ENCODE peak calls at places on chromosomes 1 and 21, in ten cellular contexts. One of them, this sample, is unnamed.

GRCh38 chr1:155455588-155456195 is 106.9 kb downstream of the ASH1L start:
- DNase-seq in uterus: no peak
- DNase-seq in AG08395: peak
- DNase-seq in NB4: no peak
- DNase-seq in NCI-H1105 treated with DMSO at 0.1 percent for 48 hours: no peak
- DNase-seq in CD8-positive, alpha-beta memory T cell: no peak
- DNase-seq in activated CD8-positive, alpha-beta memory T cell treated with anti-CD3 and anti-CD28 coated beads for 4 hours: no peak
- DNase-seq in CD4-positive, alpha-beta T cell: no peak
- DNase-seq in omental fat pad: no peak
- DNase-seq in activated gamma-delta T cell treated with anti-CD3 and anti-CD28 coated beads, Interleukin-2, amount 50 U/mL, for 16 hours: no peak
- DNase-seq in this sample: peak

GRCh38 chr1:155195201-155196102 is 12.2 kb downstream of the THBS3 start:
- DNase-seq in uterus: no peak
- DNase-seq in AG08395: peak
- DNase-seq in NB4: no peak
- DNase-seq in NCI-H1105 treated with DMSO at 0.1 percent for 48 hours: no peak
- DNase-seq in CD8-positive, alpha-beta memory T cell: peak
- DNase-seq in activated CD8-positive, alpha-beta memory T cell treated with anti-CD3 and anti-CD28 coated beads for 4 hours: no peak
- DNase-seq in CD4-positive, alpha-beta T cell: no peak
- DNase-seq in omental fat pad: no peak
- DNase-seq in activated gamma-delta T cell treated with anti-CD3 and anti-CD28 coated beads, Interleukin-2, amount 50 U/mL, for 16 hours: no peak
- DNase-seq in this sample: peak

GRCh38 chr1:171801395-171801990 is 20.0 kb downstream of the METTL13 start:
- DNase-seq in uterus: no peak
- DNase-seq in AG08395: peak
- DNase-seq in NB4: peak
- DNase-seq in NCI-H1105 treated with DMSO at 0.1 percent for 48 hours: peak
- DNase-seq in CD8-positive, alpha-beta memory T cell: no peak
- DNase-seq in activated CD8-positive, alpha-beta memory T cell treated with anti-CD3 and anti-CD28 coated beads for 4 hours: no peak
- DNase-seq in CD4-positive, alpha-beta T cell: no peak
- DNase-seq in omental fat pad: no peak
- DNase-seq in activated gamma-delta T cell treated with anti-CD3 and anti-CD28 coated beads, Interleukin-2, amount 50 U/mL, for 16 hours: no peak
- DNase-seq in this sample: peak

GRCh38 chr1:180966310-180966709 is 53.6 kb downstream of the KIAA1614 start:
- DNase-seq in uterus: no peak
- DNase-seq in AG08395: no peak
- DNase-seq in NB4: no peak
- DNase-seq in NCI-H1105 treated with DMSO at 0.1 percent for 48 hours: no peak
- DNase-seq in CD8-positive, alpha-beta memory T cell: no peak
- DNase-seq in activated CD8-positive, alpha-beta memory T cell treated with anti-CD3 and anti-CD28 coated beads for 4 hours: no peak
- DNase-seq in CD4-positive, alpha-beta T cell: no peak
- DNase-seq in omental fat pad: no peak
- DNase-seq in activated gamma-delta T cell treated with anti-CD3 and anti-CD28 coated beads, Interleukin-2, amount 50 U/mL, for 16 hours: no peak
- DNase-seq in this sample: no peak

GRCh38 chr1:36083635-36084501 is at the start of gene TEKT2:
- DNase-seq in uterus: no peak
- DNase-seq in AG08395: peak
- DNase-seq in NB4: peak
- DNase-seq in NCI-H1105 treated with DMSO at 0.1 percent for 48 hours: peak
- DNase-seq in CD8-positive, alpha-beta memory T cell: peak
- DNase-seq in activated CD8-positive, alpha-beta memory T cell treated with anti-CD3 and anti-CD28 coated beads for 4 hours: no peak
- DNase-seq in CD4-positive, alpha-beta T cell: no peak
- DNase-seq in omental fat pad: no peak
- DNase-seq in activated gamma-delta T cell treated with anti-CD3 and anti-CD28 coated beads, Interleukin-2, amount 50 U/mL, for 16 hours: no peak
- DNase-seq in this sample: peak

GRCh38 chr1:230176871-230177411 is 109.9 kb downstream of the GALNT2 start:
- DNase-seq in uterus: peak
- DNase-seq in AG08395: peak
- DNase-seq in NB4: peak
- DNase-seq in NCI-H1105 treated with DMSO at 0.1 percent for 48 hours: no peak
- DNase-seq in CD8-positive, alpha-beta memory T cell: no peak
- DNase-seq in activated CD8-positive, alpha-beta memory T cell treated with anti-CD3 and anti-CD28 coated beads for 4 hours: no peak
- DNase-seq in CD4-positive, alpha-beta T cell: no peak
- DNase-seq in omental fat pad: no peak
- DNase-seq in activated gamma-delta T cell treated with anti-CD3 and anti-CD28 coated beads, Interleukin-2, amount 50 U/mL, for 16 hours: no peak
- DNase-seq in this sample: peak

GRCh38 chr1:51897699-51898031 is 19.1 kb upstream of the NRDC start:
- DNase-seq in uterus: no peak
- DNase-seq in AG08395: peak
- DNase-seq in NB4: no peak
- DNase-seq in NCI-H1105 treated with DMSO at 0.1 percent for 48 hours: no peak
- DNase-seq in CD8-positive, alpha-beta memory T cell: no peak
- DNase-seq in activated CD8-positive, alpha-beta memory T cell treated with anti-CD3 and anti-CD28 coated beads for 4 hours: no peak
- DNase-seq in CD4-positive, alpha-beta T cell: no peak
- DNase-seq in omental fat pad: no peak
- DNase-seq in activated gamma-delta T cell treated with anti-CD3 and anti-CD28 coated beads, Interleukin-2, amount 50 U/mL, for 16 hours: no peak
- DNase-seq in this sample: peak

GRCh38 chr1:203448521-203449061 is 27.0 kb upstream of the PRELP start:
- DNase-seq in uterus: peak
- DNase-seq in AG08395: peak
- DNase-seq in NB4: no peak
- DNase-seq in NCI-H1105 treated with DMSO at 0.1 percent for 48 hours: no peak
- DNase-seq in CD8-positive, alpha-beta memory T cell: no peak
- DNase-seq in activated CD8-positive, alpha-beta memory T cell treated with anti-CD3 and anti-CD28 coated beads for 4 hours: no peak
- DNase-seq in CD4-positive, alpha-beta T cell: no peak
- DNase-seq in omental fat pad: no peak
- DNase-seq in activated gamma-delta T cell treated with anti-CD3 and anti-CD28 coated beads, Interleukin-2, amount 50 U/mL, for 16 hours: no peak
- DNase-seq in this sample: peak

GRCh38 chr21:41726058-41726558 is 40.7 kb downstream of the RIPK4 start:
- DNase-seq in uterus: no peak
- DNase-seq in AG08395: no peak
- DNase-seq in NB4: no peak
- DNase-seq in NCI-H1105 treated with DMSO at 0.1 percent for 48 hours: no peak
- DNase-seq in CD8-positive, alpha-beta memory T cell: no peak
- DNase-seq in activated CD8-positive, alpha-beta memory T cell treated with anti-CD3 and anti-CD28 coated beads for 4 hours: no peak
- DNase-seq in CD4-positive, alpha-beta T cell: no peak
- DNase-seq in omental fat pad: no peak
- DNase-seq in activated gamma-delta T cell treated with anti-CD3 and anti-CD28 coated beads, Interleukin-2, amount 50 U/mL, for 16 hours: no peak
- DNase-seq in this sample: no peak

GRCh38 chr1:100380635-100381034 is 28.3 kb downstream of the CDC14A start:
- DNase-seq in uterus: no peak
- DNase-seq in AG08395: no peak
- DNase-seq in NB4: no peak
- DNase-seq in NCI-H1105 treated with DMSO at 0.1 percent for 48 hours: no peak
- DNase-seq in CD8-positive, alpha-beta memory T cell: no peak
- DNase-seq in activated CD8-positive, alpha-beta memory T cell treated with anti-CD3 and anti-CD28 coated beads for 4 hours: no peak
- DNase-seq in CD4-positive, alpha-beta T cell: no peak
- DNase-seq in omental fat pad: no peak
- DNase-seq in activated gamma-delta T cell treated with anti-CD3 and anti-CD28 coated beads, Interleukin-2, amount 50 U/mL, for 16 hours: no peak
- DNase-seq in this sample: no peak

GRCh38 chr1:165696625-165697100 is 1.7 kb downstream of the ALDH9A1 start:
- DNase-seq in uterus: peak
- DNase-seq in AG08395: peak
- DNase-seq in NB4: peak
- DNase-seq in NCI-H1105 treated with DMSO at 0.1 percent for 48 hours: peak
- DNase-seq in CD8-positive, alpha-beta memory T cell: no peak
- DNase-seq in activated CD8-positive, alpha-beta memory T cell treated with anti-CD3 and anti-CD28 coated beads for 4 hours: no peak
- DNase-seq in CD4-positive, alpha-beta T cell: no peak
- DNase-seq in omental fat pad: no peak
- DNase-seq in activated gamma-delta T cell treated with anti-CD3 and anti-CD28 coated beads, Interleukin-2, amount 50 U/mL, for 16 hours: no peak
- DNase-seq in this sample: peak

GRCh38 chr1:42046772-42047552 is 106.2 kb upstream of the GUCA2B start:
- DNase-seq in uterus: no peak
- DNase-seq in AG08395: no peak
- DNase-seq in NB4: no peak
- DNase-seq in NCI-H1105 treated with DMSO at 0.1 percent for 48 hours: peak
- DNase-seq in CD8-positive, alpha-beta memory T cell: no peak
- DNase-seq in activated CD8-positive, alpha-beta memory T cell treated with anti-CD3 and anti-CD28 coated beads for 4 hours: no peak
- DNase-seq in CD4-positive, alpha-beta T cell: no peak
- DNase-seq in omental fat pad: no peak
- DNase-seq in activated gamma-delta T cell treated with anti-CD3 and anti-CD28 coated beads, Interleukin-2, amount 50 U/mL, for 16 hours: no peak
- DNase-seq in this sample: no peak

GRCh38 chr1:6275826-6276764 is 15.2 kb upstream of the GPR153 start:
- DNase-seq in uterus: peak
- DNase-seq in AG08395: peak
- DNase-seq in NB4: no peak
- DNase-seq in NCI-H1105 treated with DMSO at 0.1 percent for 48 hours: no peak
- DNase-seq in CD8-positive, alpha-beta memory T cell: no peak
- DNase-seq in activated CD8-positive, alpha-beta memory T cell treated with anti-CD3 and anti-CD28 coated beads for 4 hours: no peak
- DNase-seq in CD4-positive, alpha-beta T cell: no peak
- DNase-seq in omental fat pad: no peak
- DNase-seq in activated gamma-delta T cell treated with anti-CD3 and anti-CD28 coated beads, Interleukin-2, amount 50 U/mL, for 16 hours: no peak
- DNase-seq in this sample: peak

GRCh38 chr1:153612755-153613331 is at the start of gene S100A16:
- DNase-seq in uterus: peak
- DNase-seq in AG08395: peak
- DNase-seq in NB4: no peak
- DNase-seq in NCI-H1105 treated with DMSO at 0.1 percent for 48 hours: no peak
- DNase-seq in CD8-positive, alpha-beta memory T cell: no peak
- DNase-seq in activated CD8-positive, alpha-beta memory T cell treated with anti-CD3 and anti-CD28 coated beads for 4 hours: no peak
- DNase-seq in CD4-positive, alpha-beta T cell: no peak
- DNase-seq in omental fat pad: no peak
- DNase-seq in activated gamma-delta T cell treated with anti-CD3 and anti-CD28 coated beads, Interleukin-2, amount 50 U/mL, for 16 hours: no peak
- DNase-seq in this sample: peak

GRCh38 chr1:4733446-4734175 is 79.2 kb downstream of the AJAP1 start:
- DNase-seq in uterus: no peak
- DNase-seq in AG08395: no peak
- DNase-seq in NB4: no peak
- DNase-seq in NCI-H1105 treated with DMSO at 0.1 percent for 48 hours: no peak
- DNase-seq in CD8-positive, alpha-beta memory T cell: no peak
- DNase-seq in activated CD8-positive, alpha-beta memory T cell treated with anti-CD3 and anti-CD28 coated beads for 4 hours: no peak
- DNase-seq in CD4-positive, alpha-beta T cell: no peak
- DNase-seq in omental fat pad: no peak
- DNase-seq in activated gamma-delta T cell treated with anti-CD3 and anti-CD28 coated beads, Interleukin-2, amount 50 U/mL, for 16 hours: no peak
- DNase-seq in this sample: no peak

GRCh38 chr1:245153081-245153644 is 1.6 kb upstream of the KIF26B start:
- DNase-seq in uterus: peak
- DNase-seq in AG08395: peak
- DNase-seq in NB4: peak
- DNase-seq in NCI-H1105 treated with DMSO at 0.1 percent for 48 hours: peak
- DNase-seq in CD8-positive, alpha-beta memory T cell: peak
- DNase-seq in activated CD8-positive, alpha-beta memory T cell treated with anti-CD3 and anti-CD28 coated beads for 4 hours: peak
- DNase-seq in CD4-positive, alpha-beta T cell: peak
- DNase-seq in omental fat pad: no peak
- DNase-seq in activated gamma-delta T cell treated with anti-CD3 and anti-CD28 coated beads, Interleukin-2, amount 50 U/mL, for 16 hours: peak
- DNase-seq in this sample: peak

GRCh38 chr1:24284156-24284471 is 35.0 kb upstream of the GRHL3 start:
- DNase-seq in uterus: no peak
- DNase-seq in AG08395: no peak
- DNase-seq in NB4: no peak
- DNase-seq in NCI-H1105 treated with DMSO at 0.1 percent for 48 hours: no peak
- DNase-seq in CD8-positive, alpha-beta memory T cell: no peak
- DNase-seq in activated CD8-positive, alpha-beta memory T cell treated with anti-CD3 and anti-CD28 coated beads for 4 hours: no peak
- DNase-seq in CD4-positive, alpha-beta T cell: no peak
- DNase-seq in omental fat pad: no peak
- DNase-seq in activated gamma-delta T cell treated with anti-CD3 and anti-CD28 coated beads, Interleukin-2, amount 50 U/mL, for 16 hours: no peak
- DNase-seq in this sample: no peak

GRCh38 chr21:25837545-25838263 is 102.9 kb downstream of the GABPA start:
- DNase-seq in uterus: no peak
- DNase-seq in AG08395: no peak
- DNase-seq in NB4: no peak
- DNase-seq in NCI-H1105 treated with DMSO at 0.1 percent for 48 hours: peak
- DNase-seq in CD8-positive, alpha-beta memory T cell: no peak
- DNase-seq in activated CD8-positive, alpha-beta memory T cell treated with anti-CD3 and anti-CD28 coated beads for 4 hours: no peak
- DNase-seq in CD4-positive, alpha-beta T cell: no peak
- DNase-seq in omental fat pad: no peak
- DNase-seq in activated gamma-delta T cell treated with anti-CD3 and anti-CD28 coated beads, Interleukin-2, amount 50 U/mL, for 16 hours: no peak
- DNase-seq in this sample: no peak

GRCh38 chr1:227169322-227169721 is 149.0 kb downstream of the CDC42BPA start:
- DNase-seq in uterus: no peak
- DNase-seq in AG08395: no peak
- DNase-seq in NB4: no peak
- DNase-seq in NCI-H1105 treated with DMSO at 0.1 percent for 48 hours: no peak
- DNase-seq in CD8-positive, alpha-beta memory T cell: no peak
- DNase-seq in activated CD8-positive, alpha-beta memory T cell treated with anti-CD3 and anti-CD28 coated beads for 4 hours: no peak
- DNase-seq in CD4-positive, alpha-beta T cell: no peak
- DNase-seq in omental fat pad: no peak
- DNase-seq in activated gamma-delta T cell treated with anti-CD3 and anti-CD28 coated beads, Interleukin-2, amount 50 U/mL, for 16 hours: no peak
- DNase-seq in this sample: no peak

GRCh38 chr21:24896735-24897124 is 710.6 kb downstream of the MRPL39 start:
- DNase-seq in uterus: no peak
- DNase-seq in AG08395: no peak
- DNase-seq in NB4: no peak
- DNase-seq in NCI-H1105 treated with DMSO at 0.1 percent for 48 hours: peak
- DNase-seq in CD8-positive, alpha-beta memory T cell: no peak
- DNase-seq in activated CD8-positive, alpha-beta memory T cell treated with anti-CD3 and anti-CD28 coated beads for 4 hours: no peak
- DNase-seq in CD4-positive, alpha-beta T cell: no peak
- DNase-seq in omental fat pad: no peak
- DNase-seq in activated gamma-delta T cell treated with anti-CD3 and anti-CD28 coated beads, Interleukin-2, amount 50 U/mL, for 16 hours: no peak
- DNase-seq in this sample: no peak

GRCh38 chr1:58883037-58883887 is 99.4 kb upstream of the JUN start:
- DNase-seq in uterus: peak
- DNase-seq in AG08395: peak
- DNase-seq in NB4: peak
- DNase-seq in NCI-H1105 treated with DMSO at 0.1 percent for 48 hours: no peak
- DNase-seq in CD8-positive, alpha-beta memory T cell: no peak
- DNase-seq in activated CD8-positive, alpha-beta memory T cell treated with anti-CD3 and anti-CD28 coated beads for 4 hours: no peak
- DNase-seq in CD4-positive, alpha-beta T cell: no peak
- DNase-seq in omental fat pad: peak
- DNase-seq in activated gamma-delta T cell treated with anti-CD3 and anti-CD28 coated beads, Interleukin-2, amount 50 U/mL, for 16 hours: no peak
- DNase-seq in this sample: peak

GRCh38 chr1:42962641-42963377 is 4.1 kb upstream of the SLC2A1 start:
- DNase-seq in uterus: peak
- DNase-seq in AG08395: peak
- DNase-seq in NB4: no peak
- DNase-seq in NCI-H1105 treated with DMSO at 0.1 percent for 48 hours: peak
- DNase-seq in CD8-positive, alpha-beta memory T cell: no peak
- DNase-seq in activated CD8-positive, alpha-beta memory T cell treated with anti-CD3 and anti-CD28 coated beads for 4 hours: no peak
- DNase-seq in CD4-positive, alpha-beta T cell: no peak
- DNase-seq in omental fat pad: no peak
- DNase-seq in activated gamma-delta T cell treated with anti-CD3 and anti-CD28 coated beads, Interleukin-2, amount 50 U/mL, for 16 hours: no peak
- DNase-seq in this sample: no peak

GRCh38 chr1:227140376-227140775 is 177.9 kb downstream of the CDC42BPA start:
- DNase-seq in uterus: no peak
- DNase-seq in AG08395: no peak
- DNase-seq in NB4: no peak
- DNase-seq in NCI-H1105 treated with DMSO at 0.1 percent for 48 hours: no peak
- DNase-seq in CD8-positive, alpha-beta memory T cell: no peak
- DNase-seq in activated CD8-positive, alpha-beta memory T cell treated with anti-CD3 and anti-CD28 coated beads for 4 hours: no peak
- DNase-seq in CD4-positive, alpha-beta T cell: no peak
- DNase-seq in omental fat pad: no peak
- DNase-seq in activated gamma-delta T cell treated with anti-CD3 and anti-CD28 coated beads, Interleukin-2, amount 50 U/mL, for 16 hours: no peak
- DNase-seq in this sample: no peak

GRCh38 chr1:36664564-36665287 is 182.0 kb upstream of the CSF3R start:
- DNase-seq in uterus: no peak
- DNase-seq in AG08395: no peak
- DNase-seq in NB4: no peak
- DNase-seq in NCI-H1105 treated with DMSO at 0.1 percent for 48 hours: no peak
- DNase-seq in CD8-positive, alpha-beta memory T cell: no peak
- DNase-seq in activated CD8-positive, alpha-beta memory T cell treated with anti-CD3 and anti-CD28 coated beads for 4 hours: no peak
- DNase-seq in CD4-positive, alpha-beta T cell: no peak
- DNase-seq in omental fat pad: no peak
- DNase-seq in activated gamma-delta T cell treated with anti-CD3 and anti-CD28 coated beads, Interleukin-2, amount 50 U/mL, for 16 hours: no peak
- DNase-seq in this sample: no peak

GRCh38 chr1:219527994-219528393 is 84.9 kb downstream of the ZC3H11B start:
- DNase-seq in uterus: no peak
- DNase-seq in AG08395: no peak
- DNase-seq in NB4: no peak
- DNase-seq in NCI-H1105 treated with DMSO at 0.1 percent for 48 hours: no peak
- DNase-seq in CD8-positive, alpha-beta memory T cell: no peak
- DNase-seq in activated CD8-positive, alpha-beta memory T cell treated with anti-CD3 and anti-CD28 coated beads for 4 hours: no peak
- DNase-seq in CD4-positive, alpha-beta T cell: no peak
- DNase-seq in omental fat pad: no peak
- DNase-seq in activated gamma-delta T cell treated with anti-CD3 and anti-CD28 coated beads, Interleukin-2, amount 50 U/mL, for 16 hours: no peak
- DNase-seq in this sample: no peak

GRCh38 chr1:9150582-9151290 is 21.8 kb upstream of the GPR157 start:
- DNase-seq in uterus: peak
- DNase-seq in AG08395: peak
- DNase-seq in NB4: no peak
- DNase-seq in NCI-H1105 treated with DMSO at 0.1 percent for 48 hours: no peak
- DNase-seq in CD8-positive, alpha-beta memory T cell: no peak
- DNase-seq in activated CD8-positive, alpha-beta memory T cell treated with anti-CD3 and anti-CD28 coated beads for 4 hours: no peak
- DNase-seq in CD4-positive, alpha-beta T cell: no peak
- DNase-seq in omental fat pad: no peak
- DNase-seq in activated gamma-delta T cell treated with anti-CD3 and anti-CD28 coated beads, Interleukin-2, amount 50 U/mL, for 16 hours: no peak
- DNase-seq in this sample: no peak

GRCh38 chr1:12107718-12108117 is 44.6 kb downstream of the TNFRSF8 start:
- DNase-seq in uterus: no peak
- DNase-seq in AG08395: no peak
- DNase-seq in NB4: no peak
- DNase-seq in NCI-H1105 treated with DMSO at 0.1 percent for 48 hours: no peak
- DNase-seq in CD8-positive, alpha-beta memory T cell: no peak
- DNase-seq in activated CD8-positive, alpha-beta memory T cell treated with anti-CD3 and anti-CD28 coated beads for 4 hours: no peak
- DNase-seq in CD4-positive, alpha-beta T cell: no peak
- DNase-seq in omental fat pad: no peak
- DNase-seq in activated gamma-delta T cell treated with anti-CD3 and anti-CD28 coated beads, Interleukin-2, amount 50 U/mL, for 16 hours: no peak
- DNase-seq in this sample: no peak

GRCh38 chr21:31660134-31660565 is 657 bp downstream of the SOD1 start:
- DNase-seq in uterus: peak
- DNase-seq in AG08395: peak
- DNase-seq in NB4: peak
- DNase-seq in NCI-H1105 treated with DMSO at 0.1 percent for 48 hours: peak
- DNase-seq in CD8-positive, alpha-beta memory T cell: peak
- DNase-seq in activated CD8-positive, alpha-beta memory T cell treated with anti-CD3 and anti-CD28 coated beads for 4 hours: no peak
- DNase-seq in CD4-positive, alpha-beta T cell: peak
- DNase-seq in omental fat pad: no peak
- DNase-seq in activated gamma-delta T cell treated with anti-CD3 and anti-CD28 coated beads, Interleukin-2, amount 50 U/mL, for 16 hours: no peak
- DNase-seq in this sample: peak